ENCODE peak calls at places on chromosome 21, in six cellular contexts. G, W, T, I, V and X are unnamed samples.

GRCh38 chr21:32474179-32475059 is 61.9 kb downstream of the EVA1C start:
- DNase-seq in I (no peak), T (peak; percentile 29), V (no peak), G (no peak), W (no peak), X (no peak)

GRCh38 chr21:33265664-33266049 is 510 bp upstream of the IL10RB start:
- DNase-seq in W (no peak), G (no peak), V (peak; percentile 72), T (peak; percentile 44), I (no peak), X (peak; percentile 30)

GRCh38 chr21:42142598-42142997 is 71.5 kb downstream of the UMODL1 start:
- DNase-seq in V (no peak), W (no peak), T (no peak), G (no peak), I (no peak), X (no peak)

GRCh38 chr21:38910390-38911008 is 104.8 kb downstream of the ETS2 start:
- DNase-seq in T (no peak), G (peak; percentile 46), V (no peak), I (no peak), W (no peak), X (no peak)

GRCh38 chr21:43758811-43759210 is 17.3 kb downstream of the CSTB start:
- DNase-seq in I (no peak), T (no peak), G (no peak), W (no peak), V (no peak), X (no peak)

GRCh38 chr21:28633803-28634572 is 358.7 kb downstream of the LTN1 start:
- DNase-seq in T (no peak), W (no peak), I (no peak), V (no peak), G (no peak), X (no peak)

GRCh38 chr21:34509151-34509550 is 2.9 kb downstream of the KCNE1 start:
- DNase-seq in I (no peak), V (no peak), T (no peak), G (no peak), W (no peak), X (no peak)

GRCh38 chr21:35367558-35367957 is 318.5 kb upstream of the RUNX1 start:
- DNase-seq in W (no peak), G (no peak), V (no peak), I (no peak), T (no peak), X (no peak)

GRCh38 chr21:29005696-29006095 is 13.0 kb upstream of the LTN1 start:
- DNase-seq in T (no peak), G (no peak), V (no peak), W (no peak), I (no peak), X (no peak)

GRCh38 chr21:44800971-44801467 is 601 bp downstream of the UBE2G2 start:
- DNase-seq in G (no peak), I (peak; percentile 44), T (no peak), W (no peak), V (no peak), X (no peak)

GRCh38 chr21:29184047-29184446 is 53.6 kb downstream of the MAP3K7CL start:
- DNase-seq in T (no peak), G (no peak), V (no peak), W (no peak), I (peak; percentile 36), X (no peak)

GRCh38 chr21:34039678-34040382 is 33.5 kb upstream of the MRPS6 start:
- DNase-seq in T (no peak), W (no peak), V (no peak), I (no peak), G (no peak), X (no peak)

GRCh38 chr21:43366656-43367055 is 60.3 kb downstream of the SIK1 start:
- DNase-seq in T (no peak), V (no peak), G (no peak), W (no peak), I (no peak), X (no peak)

GRCh38 chr21:34034369-34035014 is 38.9 kb upstream of the MRPS6 start:
- DNase-seq in G (no peak), T (no peak), W (no peak), V (no peak), I (peak; percentile 43), X (no peak)

GRCh38 chr21:23531444-23531843 is 2075.8 kb downstream of the MRPL39 start:
- DNase-seq in W (no peak), T (no peak), G (no peak), V (no peak), I (no peak), X (no peak)

GRCh38 chr21:38993561-38993960 is 187.8 kb downstream of the ETS2 start:
- DNase-seq in W (no peak), T (peak; percentile 59), G (peak; percentile 68), V (no peak), I (peak; percentile 41), X (no peak)

GRCh38 chr21:35719105-35719504 is 341.2 kb downstream of the SETD4 start:
- DNase-seq in T (no peak), V (no peak), G (no peak), W (no peak), I (no peak), X (no peak)

GRCh38 chr21:41536827-41537103 is 28.8 kb upstream of the TMPRSS2 start:
- DNase-seq in W (no peak), I (no peak), T (no peak), G (no peak), V (no peak), X (no peak)

GRCh38 chr21:42220138-42220701 is 1.3 kb downstream of the ABCG1 start:
- DNase-seq in G (peak; percentile 69), V (peak; percentile 73), I (peak; percentile 39), W (no peak), T (peak; percentile 69), X (peak; percentile 34)

GRCh38 chr21:16116798-16117197 is 387.0 kb downstream of the USP25 start:
- DNase-seq in V (no peak), G (no peak), W (no peak), I (no peak), T (no peak), X (no peak)

GRCh38 chr21:40546657-40547056 is 300.3 kb downstream of the DSCAM start:
- DNase-seq in G (no peak), I (no peak), W (no peak), T (no peak), V (no peak), X (no peak)

GRCh38 chr21:32916522-32917099 is 109.1 kb upstream of the OLIG2 start:
- DNase-seq in G (no peak), W (no peak), V (no peak), I (peak; percentile 35), T (no peak), X (no peak)

GRCh38 chr21:34554227-34554626 is 42.2 kb upstream of the KCNE1 start:
- DNase-seq in T (no peak), G (no peak), V (no peak), W (no peak), I (no peak), X (no peak)

GRCh38 chr21:29114765-29115164 is 15.7 kb upstream of the MAP3K7CL start:
- DNase-seq in W (no peak), T (no peak), V (no peak), I (no peak), G (no peak), X (no peak)

GRCh38 chr21:43866659-43867331 is 1.8 kb downstream of the AGPAT3 start:
- DNase-seq in I (peak; percentile 88), T (peak; percentile 78), W (no peak), V (peak; percentile 85), G (peak; percentile 53), X (no peak)

GRCh38 chr21:26091480-26092018 is 79.0 kb downstream of the APP start:
- DNase-seq in T (no peak), I (no peak), G (no peak), W (no peak), V (no peak), X (no peak)
- TF ChIP-seq CTCF in T (no peak), I (no peak), G (no peak), W (no peak), V (no peak), X (no peak)

GRCh38 chr21:37554661-37555379 is 188.2 kb downstream of the DYRK1A start:
- DNase-seq in W (no peak), G (no peak), T (no peak), V (no peak), I (no peak), X (no peak)

GRCh38 chr21:37558676-37559204 is 192.2 kb downstream of the DYRK1A start:
- DNase-seq in I (no peak), V (no peak), G (no peak), T (no peak), W (no peak), X (no peak)

GRCh38 chr21:37555672-37556261 is 189.2 kb downstream of the DYRK1A start:
- DNase-seq in V (no peak), I (no peak), T (no peak), G (no peak), W (no peak), X (no peak)

GRCh38 chr21:37560385-37560784 is 193.8 kb downstream of the DYRK1A start:
- DNase-seq in I (no peak), T (no peak), G (no peak), W (no peak), V (peak; percentile 74), X (no peak)

DNA sequence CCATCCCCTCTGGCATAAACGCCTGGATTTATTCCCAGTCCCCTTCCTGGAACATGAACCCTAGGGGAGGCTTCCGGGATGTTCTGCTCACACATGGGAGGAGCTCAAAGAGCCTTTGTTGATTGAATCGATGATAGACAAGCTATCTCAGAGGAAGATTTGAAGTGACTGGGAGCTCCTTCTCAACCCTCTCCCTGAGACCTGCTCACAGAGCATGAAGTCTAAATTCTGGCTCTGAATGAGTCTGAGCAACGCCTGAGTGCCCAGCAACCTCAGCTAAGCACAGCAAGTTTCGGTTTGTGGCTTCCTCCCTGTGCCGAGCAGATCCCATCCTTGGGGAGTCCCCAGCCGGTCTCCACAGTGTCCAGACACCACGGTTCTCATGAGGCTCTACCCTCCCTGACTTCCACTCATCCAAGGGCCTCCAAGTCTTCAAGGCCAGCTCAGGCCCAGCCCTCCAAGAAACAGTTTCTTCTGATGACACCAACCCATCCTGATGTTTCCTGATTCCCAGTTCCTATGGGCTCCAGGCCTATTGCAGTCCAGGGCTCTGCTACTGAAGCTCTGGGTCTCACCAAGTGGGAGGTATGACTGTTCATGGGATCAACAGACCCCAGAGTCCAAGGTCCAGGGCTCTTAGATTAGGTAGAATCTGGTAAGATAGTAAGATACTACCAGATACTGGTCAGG is 190.8 kb downstream of the DYRK1A start:
- DNase-seq in V (no peak), T (no peak), W (no peak), I (peak; percentile 28), G (no peak), X (no peak)
- TF ChIP-seq POLR2A in V (no peak), T (no peak), W (no peak), I (no peak), G (no peak), X (no peak)

DNA sequence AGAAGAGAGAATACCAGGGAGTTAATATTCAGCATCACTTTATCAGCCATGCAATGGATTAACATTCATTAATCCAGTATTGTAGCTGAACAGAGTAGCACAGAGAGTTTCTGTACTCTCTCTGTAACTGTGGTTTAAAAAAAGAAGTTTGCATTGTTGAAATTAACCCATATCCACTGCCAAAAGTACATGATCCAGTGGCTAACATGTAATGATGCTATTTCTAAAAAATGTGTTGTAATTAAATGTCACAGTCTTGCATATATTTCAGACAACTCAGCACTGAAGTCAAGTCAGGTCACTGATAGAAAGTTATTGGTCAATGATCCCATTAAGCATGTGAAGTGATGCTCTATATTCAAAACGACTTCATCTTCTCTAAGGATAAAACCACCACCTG is 141.3 kb downstream of the NRIP1 start:
- DNase-seq in I (no peak), W (no peak), T (no peak), G (no peak), V (no peak), X (no peak)
- TF ChIP-seq CTCF in I (no peak), W (no peak), T (no peak), G (no peak), V (no peak), X (no peak)

GRCh38 chr21:25462517-25462971 is 144.7 kb downstream of the MRPL39 start:
- DNase-seq in G (no peak), I (no peak), W (no peak), V (no peak), T (no peak), X (no peak)
- TF ChIP-seq POLR2A in G (no peak), I (no peak), W (no peak), V (no peak), T (no peak), X (no peak)